ENCODE peak calls at places on chromosome 7, in nine cellular contexts. E is skeletal muscle cell; R is T-helper 2 cell; C is NCI-H345; B is myocyte; Z is activated CD8-positive, alpha-beta memory T cell treated with anti-CD3 and anti-CD28 coated beads for 48 hours; P is neural progenitor cell; U is T-helper 1 cell; Q is AG10803. N is an unnamed sample.

GRCh38 chr7:30596721-30597120 is 2.0 kb downstream of the GARS1 start:
- DNase-seq in E (no peak), R (no peak), C (no peak), B (peak), Z (no peak), P (no peak), U (no peak), Q (peak), N (no peak)

GRCh38 chr7:134527979-134528371 is 608 bp downstream of the AKR1B10 start:
- DNase-seq in E (peak), R (no peak), C (no peak), B (peak), Z (no peak), P (peak), U (no peak), Q (peak), N (peak)

GRCh38 chr7:44378744-44379143 is 53.4 kb upstream of the CAMK2B start:
- DNase-seq in E (peak), R (no peak), C (no peak), B (no peak), Z (no peak), P (no peak), U (no peak), Q (peak), N (no peak)

GRCh38 chr7:136293841-136294391 is 316.8 kb upstream of the MTPN start:
- DNase-seq in E (no peak), R (no peak), C (no peak), B (no peak), Z (no peak), P (no peak), U (no peak), Q (no peak), N (no peak)

GRCh38 chr7:75756340-75757297 is 15.4 kb downstream of the CCL26 start:
- DNase-seq in E (no peak), R (no peak), C (no peak), B (no peak), Z (no peak), P (peak), U (no peak), Q (peak), N (peak)

GRCh38 chr7:17696422-17696821 is 243.9 kb downstream of the SNX13 start:
- DNase-seq in E (peak), R (no peak), C (peak), B (peak), Z (no peak), P (no peak), U (no peak), Q (peak), N (no peak)

GRCh38 chr7:142793156-142793555 is 22.4 kb downstream of the PRSS2 start:
- DNase-seq in E (no peak), R (no peak), C (no peak), B (no peak), Z (no peak), P (no peak), U (no peak), Q (no peak), N (no peak)

GRCh38 chr7:2484868-2485267 is 8.7 kb upstream of the GRIFIN start:
- DNase-seq in E (no peak), R (no peak), C (no peak), B (no peak), Z (no peak), P (no peak), U (no peak), Q (no peak), N (no peak)

GRCh38 chr7:90383422-90383821 is 19.8 kb upstream of the CLDN12 start:
- DNase-seq in E (no peak), R (no peak), C (no peak), B (no peak), Z (no peak), P (no peak), U (no peak), Q (peak), N (no peak)

GRCh38 chr7:135204876-135205275 is 6.5 kb downstream of the WDR91 start:
- DNase-seq in E (no peak), R (no peak), C (no peak), B (no peak), Z (no peak), P (no peak), U (no peak), Q (no peak), N (no peak)

GRCh38 chr7:118104812-118105441 is 79.0 kb upstream of the LSM8 start:
- DNase-seq in E (no peak), R (no peak), C (peak), B (peak), Z (no peak), P (no peak), U (no peak), Q (peak), N (peak)

N was measured in NCI-H526 treated with DMSO at 0.1 percent for 48 hours.